ENCODE peak calls at places on chromosome 13, in six cellular contexts. One of them, this sample, is unnamed.

GRCh38 chr13:107834268-107834667 is 381.1 kb downstream of the LIG4 start:
- DNase-seq in H9: no peak
- DNase-seq in IMR-90: peak
- DNase-seq in HCT116: no peak
- DNase-seq in CD4-positive, alpha-beta T cell: no peak
- DNase-seq in transverse colon: no peak
- DNase-seq in this sample: no peak

GRCh38 chr13:29909975-29910674 is 59.7 kb upstream of the UBL3 start:
- DNase-seq in H9: no peak
- DNase-seq in IMR-90: peak
- DNase-seq in HCT116: no peak
- DNase-seq in CD4-positive, alpha-beta T cell: no peak
- DNase-seq in transverse colon: no peak
- DNase-seq in this sample: no peak

GRCh38 chr13:108328848-108329247 is 59.3 kb downstream of the TNFSF13B start:
- DNase-seq in H9: no peak
- DNase-seq in IMR-90: no peak
- DNase-seq in HCT116: no peak
- DNase-seq in CD4-positive, alpha-beta T cell: no peak
- DNase-seq in transverse colon: no peak
- DNase-seq in this sample: no peak

GRCh38 chr13:106597190-106597589 is 29.3 kb upstream of the ARGLU1 start:
- DNase-seq in H9: no peak
- DNase-seq in IMR-90: no peak
- DNase-seq in HCT116: no peak
- DNase-seq in CD4-positive, alpha-beta T cell: no peak
- DNase-seq in transverse colon: no peak
- DNase-seq in this sample: no peak

GRCh38 chr13:31824705-31825512 is 85.6 kb downstream of the RXFP2 start:
- DNase-seq in H9: no peak
- DNase-seq in IMR-90: peak
- DNase-seq in HCT116: no peak
- DNase-seq in CD4-positive, alpha-beta T cell: no peak
- DNase-seq in transverse colon: no peak
- DNase-seq in this sample: no peak

GRCh38 chr13:32659736-32660135 is 73.5 kb downstream of the PDS5B start:
- DNase-seq in H9: no peak
- DNase-seq in IMR-90: peak
- DNase-seq in HCT116: no peak
- DNase-seq in CD4-positive, alpha-beta T cell: no peak
- DNase-seq in transverse colon: no peak
- DNase-seq in this sample: no peak

GRCh38 chr13:64810701-64811258 is 2419.4 kb downstream of the PCDH9 start:
- DNase-seq in H9: no peak
- DNase-seq in IMR-90: peak
- DNase-seq in HCT116: no peak
- DNase-seq in CD4-positive, alpha-beta T cell: no peak
- DNase-seq in transverse colon: no peak
- DNase-seq in this sample: no peak

GRCh38 chr13:33125821-33126570 is 109.8 kb downstream of the KL start:
- DNase-seq in H9: peak
- DNase-seq in IMR-90: peak
- DNase-seq in HCT116: peak
- DNase-seq in CD4-positive, alpha-beta T cell: no peak
- DNase-seq in transverse colon: no peak
- DNase-seq in this sample: peak

GRCh38 chr13:24215732-24216131 is 55.2 kb downstream of the SPATA13 start:
- DNase-seq in H9: no peak
- DNase-seq in IMR-90: peak
- DNase-seq in HCT116: no peak
- DNase-seq in CD4-positive, alpha-beta T cell: no peak
- DNase-seq in transverse colon: no peak
- DNase-seq in this sample: no peak

GRCh38 chr13:38905861-38906260 is 84.8 kb downstream of the STOML3 start:
- DNase-seq in H9: no peak
- DNase-seq in IMR-90: no peak
- DNase-seq in HCT116: no peak
- DNase-seq in CD4-positive, alpha-beta T cell: no peak
- DNase-seq in transverse colon: no peak
- DNase-seq in this sample: no peak

GRCh38 chr13:23671902-23672301 is 101.7 kb downstream of the TNFRSF19 start:
- DNase-seq in H9: no peak
- DNase-seq in IMR-90: peak
- DNase-seq in HCT116: no peak
- DNase-seq in CD4-positive, alpha-beta T cell: no peak
- DNase-seq in transverse colon: no peak
- DNase-seq in this sample: peak

GRCh38 chr13:39226359-39226758 is 188.1 kb downstream of the NHLRC3 start:
- DNase-seq in H9: no peak
- DNase-seq in IMR-90: no peak
- DNase-seq in HCT116: no peak
- DNase-seq in CD4-positive, alpha-beta T cell: no peak
- DNase-seq in transverse colon: no peak
- DNase-seq in this sample: no peak

GRCh38 chr13:32246468-32246867 is 68.7 kb downstream of the ZAR1L start:
- DNase-seq in H9: peak
- DNase-seq in IMR-90: peak
- DNase-seq in HCT116: peak
- DNase-seq in CD4-positive, alpha-beta T cell: peak
- DNase-seq in transverse colon: peak
- DNase-seq in this sample: no peak

GRCh38 chr13:50187352-50188029 is 172.2 kb downstream of the KCNRG start:
- DNase-seq in H9: no peak
- DNase-seq in IMR-90: no peak
- DNase-seq in HCT116: no peak
- DNase-seq in CD4-positive, alpha-beta T cell: no peak
- DNase-seq in transverse colon: no peak
- DNase-seq in this sample: no peak

GRCh38 chr13:23777571-23777870 is 111.7 kb downstream of the MIPEP start:
- DNase-seq in H9: no peak
- DNase-seq in IMR-90: no peak
- DNase-seq in HCT116: no peak
- DNase-seq in CD4-positive, alpha-beta T cell: no peak
- DNase-seq in transverse colon: no peak
- DNase-seq in this sample: no peak

GRCh38 chr13:69828527-69828926 is 279.1 kb upstream of the ATXN8OS start:
- DNase-seq in H9: no peak
- DNase-seq in IMR-90: no peak
- DNase-seq in HCT116: no peak
- DNase-seq in CD4-positive, alpha-beta T cell: no peak
- DNase-seq in transverse colon: no peak
- DNase-seq in this sample: no peak

GRCh38 chr13:23889598-23890224 is 511 bp upstream of the MIPEP start:
- DNase-seq in H9: no peak
- DNase-seq in IMR-90: no peak
- DNase-seq in HCT116: no peak
- DNase-seq in CD4-positive, alpha-beta T cell: no peak
- DNase-seq in transverse colon: no peak
- DNase-seq in this sample: no peak

GRCh38 chr13:34847751-34848150 is 94.3 kb upstream of the NBEA start:
- DNase-seq in H9: peak
- DNase-seq in IMR-90: no peak
- DNase-seq in HCT116: no peak
- DNase-seq in CD4-positive, alpha-beta T cell: no peak
- DNase-seq in transverse colon: no peak
- DNase-seq in this sample: no peak

GRCh38 chr13:43316997-43317396 is 293.6 kb downstream of the DNAJC15 start:
- DNase-seq in H9: no peak
- DNase-seq in IMR-90: peak
- DNase-seq in HCT116: no peak
- DNase-seq in CD4-positive, alpha-beta T cell: no peak
- DNase-seq in transverse colon: no peak
- DNase-seq in this sample: no peak

GRCh38 chr13:65744761-65745160 is 1485.4 kb downstream of the PCDH9 start:
- DNase-seq in H9: no peak
- DNase-seq in IMR-90: peak
- DNase-seq in HCT116: no peak
- DNase-seq in CD4-positive, alpha-beta T cell: no peak
- DNase-seq in transverse colon: no peak
- DNase-seq in this sample: no peak

GRCh38 chr13:76965759-76966421 is 17.6 kb downstream of the ACOD1 start:
- DNase-seq in H9: no peak
- DNase-seq in IMR-90: peak
- DNase-seq in HCT116: no peak
- DNase-seq in CD4-positive, alpha-beta T cell: no peak
- DNase-seq in transverse colon: peak
- DNase-seq in this sample: no peak

GRCh38 chr13:94956407-94957110 is 244.2 kb upstream of the SOX21 start:
- DNase-seq in H9: no peak
- DNase-seq in IMR-90: no peak
- DNase-seq in HCT116: no peak
- DNase-seq in CD4-positive, alpha-beta T cell: no peak
- DNase-seq in transverse colon: no peak
- DNase-seq in this sample: no peak
- H3K27ac ChIP-seq in H9: no peak
- H3K27ac ChIP-seq in IMR-90: no peak
- H3K27ac ChIP-seq in HCT116: no peak
- H3K27ac ChIP-seq in CD4-positive, alpha-beta T cell: no peak
- H3K27ac ChIP-seq in transverse colon: no peak
- H3K27ac ChIP-seq in this sample: no peak

GRCh38 chr13:113934576-113934975 is 39.3 kb downstream of the C13orf46 start:
- DNase-seq in H9: no peak
- DNase-seq in IMR-90: no peak
- DNase-seq in HCT116: no peak
- DNase-seq in CD4-positive, alpha-beta T cell: no peak
- DNase-seq in transverse colon: peak
- DNase-seq in this sample: no peak

GRCh38 chr13:113935523-113935922 is 38.4 kb downstream of the C13orf46 start:
- DNase-seq in H9: no peak
- DNase-seq in IMR-90: no peak
- DNase-seq in HCT116: no peak
- DNase-seq in CD4-positive, alpha-beta T cell: no peak
- DNase-seq in transverse colon: no peak
- DNase-seq in this sample: no peak

GRCh38 chr13:113936166-113936565 is 37.7 kb downstream of the C13orf46 start:
- DNase-seq in H9: no peak
- DNase-seq in IMR-90: no peak
- DNase-seq in HCT116: no peak
- DNase-seq in CD4-positive, alpha-beta T cell: no peak
- DNase-seq in transverse colon: no peak
- DNase-seq in this sample: no peak

GRCh38 chr13:113933901-113934300 is 40.0 kb downstream of the C13orf46 start:
- DNase-seq in H9: no peak
- DNase-seq in IMR-90: no peak
- DNase-seq in HCT116: no peak
- DNase-seq in CD4-positive, alpha-beta T cell: no peak
- DNase-seq in transverse colon: peak
- DNase-seq in this sample: no peak

DNA sequence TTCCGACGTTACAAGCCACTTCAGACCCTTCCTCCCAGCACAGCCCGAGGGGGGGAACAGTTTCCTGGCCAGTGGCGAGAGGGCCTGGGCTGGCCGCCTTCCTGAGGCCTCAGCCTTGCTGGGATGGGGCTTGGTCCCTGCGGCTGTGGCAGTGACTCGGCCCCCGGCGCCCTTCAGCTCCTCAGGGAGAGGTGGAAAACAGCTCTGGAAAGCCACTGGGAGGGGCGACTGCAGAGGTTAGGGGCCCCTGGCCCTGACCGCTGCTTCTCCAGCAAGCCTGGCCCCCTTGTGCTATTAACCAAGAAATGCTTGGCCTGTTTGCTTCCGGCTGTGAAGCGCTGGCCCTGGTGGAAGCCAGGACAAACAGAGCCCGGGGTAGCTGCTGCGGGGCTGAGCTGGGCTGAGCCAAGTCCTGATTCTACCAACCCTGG is 38.8 kb downstream of the C13orf46 start:
- DNase-seq in H9: peak
- DNase-seq in IMR-90: no peak
- DNase-seq in HCT116: no peak
- DNase-seq in CD4-positive, alpha-beta T cell: no peak
- DNase-seq in transverse colon: no peak
- DNase-seq in this sample: no peak
- H3K27ac ChIP-seq in H9: no peak
- H3K27ac ChIP-seq in IMR-90: no peak
- H3K27ac ChIP-seq in HCT116: no peak
- H3K27ac ChIP-seq in CD4-positive, alpha-beta T cell: no peak
- H3K27ac ChIP-seq in transverse colon: peak
- H3K27ac ChIP-seq in this sample: no peak

GRCh38 chr13:109700176-109700575 is 86.2 kb downstream of the IRS2 start:
- DNase-seq in H9: no peak
- DNase-seq in IMR-90: peak
- DNase-seq in HCT116: no peak
- DNase-seq in CD4-positive, alpha-beta T cell: no peak
- DNase-seq in transverse colon: peak
- DNase-seq in this sample: peak
- H3K27ac ChIP-seq in H9: no peak
- H3K27ac ChIP-seq in IMR-90: no peak
- H3K27ac ChIP-seq in HCT116: no peak
- H3K27ac ChIP-seq in CD4-positive, alpha-beta T cell: no peak
- H3K27ac ChIP-seq in transverse colon: peak
- H3K27ac ChIP-seq in this sample: no peak

GRCh38 chr13:51355217-51355616 is 15.7 kb downstream of the SERPINE3 start:
- DNase-seq in H9: no peak
- DNase-seq in IMR-90: no peak
- DNase-seq in HCT116: no peak
- DNase-seq in CD4-positive, alpha-beta T cell: no peak
- DNase-seq in transverse colon: no peak
- DNase-seq in this sample: no peak

GRCh38 chr13:51360489-51360888 is 21.0 kb downstream of the SERPINE3 start:
- DNase-seq in H9: no peak
- DNase-seq in IMR-90: no peak
- DNase-seq in HCT116: no peak
- DNase-seq in CD4-positive, alpha-beta T cell: no peak
- DNase-seq in transverse colon: no peak
- DNase-seq in this sample: no peak

GRCh38 chr13:51359352-51359751 is 19.9 kb downstream of the SERPINE3 start:
- DNase-seq in H9: no peak
- DNase-seq in IMR-90: no peak
- DNase-seq in HCT116: no peak
- DNase-seq in CD4-positive, alpha-beta T cell: no peak
- DNase-seq in transverse colon: no peak
- DNase-seq in this sample: no peak

GRCh38 chr13:51361111-51361510 is 21.6 kb downstream of the SERPINE3 start:
- DNase-seq in H9: no peak
- DNase-seq in IMR-90: no peak
- DNase-seq in HCT116: no peak
- DNase-seq in CD4-positive, alpha-beta T cell: no peak
- DNase-seq in transverse colon: no peak
- DNase-seq in this sample: no peak

DNA sequence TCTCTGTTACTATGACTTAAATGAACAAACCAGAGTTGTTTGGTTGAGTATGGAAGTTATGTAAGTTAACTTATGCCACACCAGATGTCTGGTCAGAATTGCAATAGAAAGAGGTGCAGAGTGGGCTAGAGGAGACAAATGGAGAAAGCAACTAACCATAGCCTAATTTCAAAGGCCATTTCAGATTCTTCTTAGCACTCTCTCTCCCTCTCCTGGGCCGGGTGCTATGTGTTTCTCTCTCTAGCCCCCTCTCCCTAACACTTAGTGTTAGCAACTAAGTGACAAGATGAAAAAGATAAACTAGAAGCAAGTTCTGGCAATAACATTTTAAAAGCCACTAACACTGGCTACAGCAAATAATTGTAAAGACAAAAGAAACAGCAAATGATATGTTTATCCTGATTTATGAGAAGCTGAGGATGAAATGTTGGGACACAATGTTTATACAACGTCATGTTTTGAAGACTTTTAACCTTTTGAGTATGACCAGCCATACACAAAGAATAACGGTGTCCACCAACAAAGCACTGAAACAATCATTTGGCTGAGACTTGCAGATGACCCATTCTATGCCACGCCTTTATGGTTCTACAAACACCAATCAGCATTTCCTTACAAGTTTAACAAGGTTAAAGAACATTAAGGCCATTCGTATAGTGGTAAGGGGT is 18.6 kb downstream of the SERPINE3 start:
- DNase-seq in H9: no peak
- DNase-seq in IMR-90: no peak
- DNase-seq in HCT116: no peak
- DNase-seq in CD4-positive, alpha-beta T cell: no peak
- DNase-seq in transverse colon: no peak
- DNase-seq in this sample: no peak
- H3K27ac ChIP-seq in H9: no peak
- H3K27ac ChIP-seq in IMR-90: no peak
- H3K27ac ChIP-seq in HCT116: no peak
- H3K27ac ChIP-seq in CD4-positive, alpha-beta T cell: no peak
- H3K27ac ChIP-seq in transverse colon: no peak
- H3K27ac ChIP-seq in this sample: no peak

This sample was measured in epithelial cell of prostate.